ENCODE peak calls at places on chromosomes 16 and 17, in eight cellular contexts. G is A673; S is tibial artery; I is H9; Z is CD4-positive, alpha-beta T cell; H is tibial nerve; J is body of pancreas; R is MM.1S. F is an unnamed sample.
A peak's percentile ranks its signal among the peaks of the same experiment; 100 is the strongest.

GRCh38 chr17:64457156-64457555 is 8.2 kb downstream of the MILR1 start:
- DNase-seq in G (no peak), S (no peak), I (no peak), Z (no peak), H (no peak), J (no peak), R (no peak), F (peak; percentile 31)

GRCh38 chr16:57541754-57542435 is 548 bp upstream of the ADGRG5 start:
- DNase-seq in G (no peak), S (no peak), I (peak; percentile 10), Z (no peak), H (no peak), J (no peak), R (no peak), F (peak; percentile 23)

GRCh38 chr16:81140930-81141780 is 45.0 kb upstream of the GCSH start:
- DNase-seq in G (no peak), S (no peak), I (peak; percentile 81), Z (no peak), H (no peak), J (no peak), R (no peak), F (no peak)

GRCh38 chr17:77352996-77353395 is 212.2 kb downstream of the SEC14L1 start:
- DNase-seq in G (no peak), S (no peak), I (no peak), Z (no peak), H (peak; percentile 4), J (no peak), R (no peak), F (no peak)

GRCh38 chr17:45223541-45224528 is 2.1 kb downstream of the FMNL1 start:
- DNase-seq in G (no peak), S (no peak), I (no peak), Z (peak; percentile 23), H (no peak), J (no peak), R (peak; percentile 53), F (no peak)

GRCh38 chr16:28103516-28104170 is 40.1 kb upstream of the GSG1L start:
- DNase-seq in G (no peak), S (no peak), I (no peak), Z (no peak), H (no peak), J (no peak), R (no peak), F (no peak)

GRCh38 chr16:23518435-23518891 is 8.2 kb upstream of the GGA2 start:
- DNase-seq in G (no peak), S (no peak), I (no peak), Z (no peak), H (no peak), J (no peak), R (peak; percentile 13), F (no peak)

GRCh38 chr16:66070140-66070887 is 296.2 kb upstream of the CDH5 start:
- DNase-seq in G (peak; percentile 34), S (peak; percentile 41), I (no peak), Z (no peak), H (peak; percentile 36), J (peak; percentile 13), R (no peak), F (peak; percentile 86)

DNA sequence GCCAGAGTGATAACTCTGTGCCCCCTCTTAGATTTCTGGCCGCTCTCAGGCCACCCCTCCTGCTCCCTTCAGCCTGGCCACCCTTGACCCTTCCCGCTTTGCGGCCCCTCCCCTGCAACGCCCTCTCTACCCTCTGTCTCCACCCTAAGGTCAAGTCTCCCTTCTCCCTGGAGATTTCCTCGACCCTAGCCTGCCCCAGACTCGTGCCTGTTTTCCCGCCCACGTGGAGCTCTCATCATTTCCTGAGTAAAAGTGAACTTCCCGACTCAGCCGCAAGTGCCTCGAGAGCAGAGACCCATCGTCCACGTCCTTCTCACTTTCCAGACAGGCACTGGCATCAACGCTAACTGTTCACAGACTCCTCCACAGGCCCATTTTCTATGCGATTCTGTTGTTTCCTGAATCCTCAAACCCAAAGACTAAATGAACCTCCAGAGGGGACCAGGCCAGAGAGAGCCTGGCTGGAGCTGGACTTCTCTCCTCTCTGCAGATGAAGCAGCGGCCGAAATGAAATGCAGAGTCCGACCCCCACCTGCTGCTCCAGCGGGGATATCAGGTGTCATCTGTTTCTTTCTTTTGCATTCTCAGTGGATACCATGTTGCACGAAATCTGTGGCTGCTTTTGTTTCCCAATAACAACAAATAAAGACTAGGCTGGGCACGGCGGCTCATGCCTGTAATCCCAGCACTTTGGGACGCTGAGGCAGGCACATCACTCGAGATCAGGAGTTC is 52.5 kb downstream of the RTN4RL1 start:
- DNase-seq in G (peak; percentile 40), S (no peak), I (no peak), Z (no peak), H (no peak), J (no peak), R (no peak), F (no peak)
- TF ChIP-seq CTCF in G (no peak), S (no peak), I (no peak), Z (no peak), H (no peak), J (no peak), R (no peak), F (no peak)

GRCh38 chr16:88552815-88553214 is 17.4 kb upstream of the ZC3H18 start:
- DNase-seq in G (no peak), S (no peak), I (no peak), Z (no peak), H (no peak), J (no peak), R (peak; percentile 87), F (no peak)
- H3K27me3 ChIP-seq in G (peaks cover 53% of the 10 kb centered on the region), S (peaks cover 80% of the 10 kb centered on the region), I (no peaks in the 10 kb centered on the region), Z (no peaks in the 10 kb centered on the region), H (peaks cover 60% of the 10 kb centered on the region), J (no peaks in the 10 kb centered on the region), R (no peaks in the 10 kb centered on the region), F (peaks cover 3% of the 10 kb centered on the region)

DNA sequence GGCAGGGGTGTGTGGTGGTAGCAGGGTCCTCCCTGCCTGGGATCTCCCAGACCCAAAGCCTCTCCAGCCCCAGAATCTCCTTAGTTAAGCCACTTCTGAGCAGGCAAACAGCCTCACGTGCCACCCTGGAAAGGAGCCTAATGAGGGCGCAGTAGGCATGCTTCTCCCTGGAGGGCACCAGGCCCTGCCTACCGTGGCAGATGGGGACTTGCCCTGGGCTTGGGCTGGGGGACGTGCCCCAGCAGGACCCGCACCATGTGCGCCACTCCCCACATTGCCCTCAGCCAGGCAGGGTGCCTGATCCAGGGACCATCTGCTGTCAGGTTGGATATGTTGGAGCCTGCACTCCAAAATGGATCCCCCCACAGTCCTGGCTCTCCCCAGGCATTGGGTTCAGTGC is 14.2 kb downstream of the FAM83G start:
- DNase-seq in G (no peak), S (no peak), I (no peak), Z (no peak), H (no peak), J (no peak), R (no peak), F (no peak)
- H3K27ac ChIP-seq in G (no peak overlapping the region), S (no peak overlapping the region), I (no peak overlapping the region), Z (no peak overlapping the region), H (no peak overlapping the region), J (peak overlapping the region; percentile 11), R (no peak overlapping the region), F (no peak overlapping the region)

GRCh38 chr16:2586241-2586640 is 48.4 kb downstream of the PDPK1 start:
- DNase-seq in G (no peak), S (no peak), I (peak; percentile 38), Z (no peak), H (no peak), J (no peak), R (no peak), F (no peak)
- TF ChIP-seq CTCF in G (peak; percentile 25), S (no peak), I (peak; percentile 66), Z (no peak), H (no peak), J (no peak), R (no peak), F (no peak)

GRCh38 chr17:81801327-81801726 is 2.6 kb upstream of the GCGR start:
- DNase-seq in G (no peak), S (no peak), I (no peak), Z (no peak), H (no peak), J (no peak), R (no peak), F (no peak)
- H3K27me3 ChIP-seq in G (peaks cover 67% of the 10 kb centered on the region), S (peaks cover 62% of the 10 kb centered on the region), I (peaks cover 32% of the 10 kb centered on the region), Z (peaks cover 48% of the 10 kb centered on the region), H (peaks cover 61% of the 10 kb centered on the region), J (peaks cover 36% of the 10 kb centered on the region), R (peaks cover 67% of the 10 kb centered on the region), F (peaks cover 19% of the 10 kb centered on the region)

GRCh38 chr16:87487361-87487924 is 5.4 kb downstream of the ZCCHC14 start:
- DNase-seq in G (no peak), S (peak; percentile 68), I (peak; percentile 73), Z (no peak), H (peak; percentile 41), J (peak; percentile 82), R (no peak), F (peak; percentile 84)

GRCh38 chr16:87484487-87485331 is 8.1 kb downstream of the ZCCHC14 start:
- DNase-seq in G (no peak), S (no peak), I (no peak), Z (no peak), H (no peak), J (no peak), R (no peak), F (peak; percentile 40)

GRCh38 chr16:87486282-87486681 is 6.5 kb downstream of the ZCCHC14 start:
- DNase-seq in G (no peak), S (no peak), I (no peak), Z (no peak), H (no peak), J (no peak), R (no peak), F (no peak)

DNA sequence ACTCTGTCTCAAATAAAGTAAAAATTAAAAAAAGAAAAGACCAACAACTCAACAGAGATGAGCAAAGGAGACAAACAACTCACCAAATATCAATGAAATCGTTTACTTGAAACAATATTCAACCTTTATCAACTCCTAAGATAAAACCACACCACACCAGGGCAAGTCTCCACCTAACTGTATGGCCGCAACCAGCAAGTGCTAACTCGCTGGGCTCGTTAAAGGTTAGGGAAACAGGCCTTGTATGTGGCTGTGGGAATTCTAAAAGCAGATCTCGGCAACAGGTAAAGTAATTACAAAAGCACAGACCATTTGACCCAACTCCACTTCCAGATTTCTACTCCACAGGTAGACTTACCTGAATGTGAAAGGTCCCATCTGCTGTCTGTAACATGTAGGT is 9.3 kb downstream of the ZCCHC14 start:
- DNase-seq in G (no peak), S (no peak), I (no peak), Z (no peak), H (no peak), J (no peak), R (no peak), F (no peak)
- H3K27ac ChIP-seq in G (no peak overlapping the region), S (no peak overlapping the region), I (no peak overlapping the region), Z (no peak overlapping the region), H (no peak overlapping the region), J (peak overlapping the region; percentile 72), R (no peak overlapping the region), F (no peak overlapping the region)